ENCODE peak calls at places on chromosomes 12 and 14, in eight cellular contexts. E, C, G, O, U, Q, R and M are unnamed samples. For H3K4me1, the result is how much of the 10 kb centered on the place peaks cover.

GRCh38 chr12:46452061-46452615 is 79.6 kb upstream of the SLC38A2 start:
- DNase-seq in E (no peak), C (no peak), G (no peak), O (no peak), U (no peak), Q (no peak), R (no peak), M (no peak)

GRCh38 chr14:53964249-53964648 is 7.6 kb upstream of the BMP4 start:
- DNase-seq in E (no peak), C (no peak), G (no peak), O (no peak), U (no peak), Q (no peak), R (no peak), M (no peak)

GRCh38 chr12:124734224-124734788 is 129.4 kb downstream of the SCARB1 start:
- DNase-seq in E (no peak), C (peak), G (peak), O (peak), U (no peak), Q (no peak), R (no peak), M (no peak)

GRCh38 chr12:77493769-77494168 is 336.9 kb upstream of the NAV3 start:
- DNase-seq in E (no peak), C (no peak), G (no peak), O (no peak), U (no peak), Q (no peak), R (no peak), M (no peak)

GRCh38 chr14:44962573-44963528 is 861 bp downstream of the TOGARAM1 start:
- DNase-seq in E (no peak), C (peak), G (peak), O (peak), U (no peak), Q (no peak), R (peak), M (peak)

GRCh38 chr12:47312794-47313426 is 233.2 kb upstream of the AMIGO2 start:
- DNase-seq in E (no peak), C (no peak), G (no peak), O (no peak), U (no peak), Q (no peak), R (no peak), M (no peak)

GRCh38 chr12:130280226-130280625 is 57.5 kb upstream of the PIWIL1 start:
- DNase-seq in E (no peak), C (no peak), G (no peak), O (no peak), U (no peak), Q (no peak), R (no peak), M (no peak)

GRCh38 chr12:25653487-25654175 is 100.5 kb upstream of the LMNTD1 start:
- DNase-seq in E (no peak), C (no peak), G (no peak), O (no peak), U (no peak), Q (no peak), R (no peak), M (no peak)

GRCh38 chr12:39070775-39071174 is 165.4 kb upstream of the CPNE8 start:
- DNase-seq in E (no peak), C (no peak), G (no peak), O (no peak), U (no peak), Q (no peak), R (no peak), M (no peak)

GRCh38 chr12:117684471-117684870 is 284.3 kb downstream of the KSR2 start:
- DNase-seq in E (no peak), C (no peak), G (no peak), O (no peak), U (no peak), Q (no peak), R (no peak), M (no peak)

GRCh38 chr14:73269729-73270651 is 32.7 kb downstream of the PAPLN start:
- DNase-seq in E (no peak), C (peak), G (peak), O (no peak), U (no peak), Q (no peak), R (peak), M (peak)

GRCh38 chr12:77648716-77649115 is 182.0 kb upstream of the NAV3 start:
- DNase-seq in E (no peak), C (no peak), G (no peak), O (no peak), U (no peak), Q (no peak), R (no peak), M (no peak)

GRCh38 chr14:71478542-71478941 is 453.7 kb upstream of the RGS6 start:
- DNase-seq in E (no peak), C (no peak), G (no peak), O (no peak), U (no peak), Q (no peak), R (no peak), M (no peak)

GRCh38 chr12:29656762-29657538 is 126.8 kb downstream of the TMTC1 start:
- DNase-seq in E (no peak), C (no peak), G (no peak), O (no peak), U (no peak), Q (no peak), R (no peak), M (no peak)

GRCh38 chr12:71768900-71769299 is 14.2 kb downstream of the RAB21 start:
- DNase-seq in E (no peak), C (no peak), G (no peak), O (no peak), U (no peak), Q (no peak), R (no peak), M (no peak)

GRCh38 chr14:34098045-34098984 is 147.4 kb upstream of the EGLN3 start:
- DNase-seq in E (no peak), C (no peak), G (peak), O (no peak), U (peak), Q (no peak), R (peak), M (peak)

GRCh38 chr12:42325326-42325775 is 543 bp downstream of the ZCRB1 start:
- DNase-seq in E (no peak), C (no peak), G (no peak), O (no peak), U (no peak), Q (no peak), R (no peak), M (no peak)

GRCh38 chr12:11962795-11963347 is 107.9 kb upstream of the BCL2L14 start:
- DNase-seq in E (no peak), C (no peak), G (no peak), O (no peak), U (no peak), Q (no peak), R (no peak), M (no peak)

GRCh38 chr12:19198272-19198671 is 68.7 kb downstream of the PLEKHA5 start:
- DNase-seq in E (no peak), C (no peak), G (no peak), O (no peak), U (no peak), Q (no peak), R (no peak), M (no peak)

GRCh38 chr14:103871596-103872480 is 24.5 kb upstream of the PPP1R13B start:
- DNase-seq in E (peak), C (peak), G (peak), O (peak), U (peak), Q (peak), R (peak), M (peak)

GRCh38 chr14:22549981-22550670 is 38.9 kb downstream of the DAD1 start:
- DNase-seq in E (peak), C (no peak), G (no peak), O (no peak), U (no peak), Q (peak), R (no peak), M (no peak)

GRCh38 chr12:44227601-44228000 is 391.7 kb downstream of the TMEM117 start:
- DNase-seq in E (no peak), C (no peak), G (no peak), O (no peak), U (no peak), Q (no peak), R (no peak), M (no peak)

GRCh38 chr14:20630340-20631022 is 11.0 kb downstream of the OR6S1 start:
- DNase-seq in E (no peak), C (no peak), G (peak), O (no peak), U (peak), Q (peak), R (no peak), M (peak)

GRCh38 chr14:37592288-37593274 is 2.5 kb downstream of the FOXA1 start:
- DNase-seq in E (no peak), C (no peak), G (peak), O (peak), U (no peak), Q (no peak), R (no peak), M (peak)
- H3K4me3 ChIP-seq in E (no peak), C (peak), G (peak), O (no peak), U (peak), Q (no peak), R (peak), M (peak)

GRCh38 chr14:105390849-105391500 is 7.4 kb upstream of the TEX22 start:
- DNase-seq in E (no peak), C (no peak), G (no peak), O (no peak), U (no peak), Q (no peak), R (no peak), M (no peak)
- H3K27ac ChIP-seq in E (no peak), C (no peak), G (no peak), O (no peak), U (no peak), Q (no peak), R (no peak), M (no peak)

DNA sequence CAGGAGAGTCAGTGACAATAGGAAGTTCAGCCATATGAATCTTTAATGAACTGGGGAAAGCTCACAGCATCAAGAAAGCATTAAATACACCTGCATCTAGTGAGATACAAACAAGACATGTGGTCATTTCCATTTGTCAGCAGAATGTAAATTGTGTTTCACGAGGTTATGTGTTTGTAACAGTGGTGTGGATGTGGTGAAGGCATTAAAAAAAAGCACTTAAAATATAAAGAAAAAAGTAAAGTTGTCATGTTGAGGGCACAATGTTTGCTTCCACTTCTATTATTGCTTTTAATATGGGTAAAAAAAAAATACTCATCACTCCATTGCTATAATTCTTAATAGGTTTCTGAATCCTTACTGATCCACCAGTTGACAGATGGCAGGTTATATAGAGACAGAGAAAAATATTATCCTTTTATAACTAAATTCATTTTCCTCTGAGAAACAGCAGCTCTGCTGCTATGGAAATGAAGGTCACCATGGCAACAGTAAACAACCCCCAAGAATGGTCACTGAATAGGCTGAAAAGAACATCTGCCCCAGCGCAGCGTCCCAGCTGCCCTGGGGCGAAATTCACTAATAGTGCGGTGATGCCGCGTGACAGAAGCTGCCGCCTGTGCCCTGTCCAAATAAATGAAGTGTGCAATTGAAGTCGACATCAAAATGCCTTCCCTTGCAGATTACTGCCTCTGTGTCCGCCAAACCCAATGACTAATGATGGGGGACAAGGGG is 226.1 kb downstream of the FOXN3 start:
- DNase-seq in E (no peak), C (no peak), G (peak), O (peak), U (no peak), Q (no peak), R (no peak), M (no peak)
- H3K4me1 ChIP-seq in E (under half), C (under half), G (under half), O (under half), U (under half), Q (under half), R (under half), M (under half)

GRCh38 chr14:32449640-32450039 is 120.5 kb downstream of the AKAP6 start:
- DNase-seq in E (no peak), C (no peak), G (no peak), O (no peak), U (no peak), Q (no peak), R (no peak), M (no peak)
- H3K4me3 ChIP-seq in E (no peak), C (no peak), G (no peak), O (no peak), U (no peak), Q (no peak), R (no peak), M (no peak)

GRCh38 chr12:104458645-104459555 is 2.2 kb downstream of the CHST11 start:
- DNase-seq in E (no peak), C (no peak), G (peak), O (no peak), U (peak), Q (no peak), R (no peak), M (peak)

GRCh38 chr12:104462325-104462724 is 5.6 kb downstream of the CHST11 start:
- DNase-seq in E (no peak), C (no peak), G (no peak), O (no peak), U (no peak), Q (no peak), R (no peak), M (no peak)

GRCh38 chr12:104460973-104461693 is 4.4 kb downstream of the CHST11 start:
- DNase-seq in E (no peak), C (no peak), G (no peak), O (no peak), U (no peak), Q (peak), R (no peak), M (no peak)

GRCh38 chr12:104459556-104459909 is 2.8 kb downstream of the CHST11 start:
- DNase-seq in E (no peak), C (no peak), G (no peak), O (no peak), U (no peak), Q (no peak), R (no peak), M (no peak)

GRCh38 chr12:104460041-104460757 is 3.5 kb downstream of the CHST11 start:
- DNase-seq in E (no peak), C (no peak), G (no peak), O (no peak), U (no peak), Q (no peak), R (no peak), M (no peak)
- H3K27ac ChIP-seq in E (peak), C (peak), G (no peak), O (no peak), U (no peak), Q (peak), R (peak), M (peak)

GRCh38 chr14:42556551-42556950 is 949.9 kb downstream of the LRFN5 start:
- DNase-seq in E (no peak), C (no peak), G (no peak), O (no peak), U (no peak), Q (no peak), R (no peak), M (no peak)

GRCh38 chr14:42554091-42554490 is 947.4 kb downstream of the LRFN5 start:
- DNase-seq in E (no peak), C (no peak), G (no peak), O (no peak), U (no peak), Q (no peak), R (no peak), M (no peak)

GRCh38 chr14:42550282-42550681 is 943.6 kb downstream of the LRFN5 start:
- DNase-seq in E (no peak), C (no peak), G (no peak), O (no peak), U (no peak), Q (no peak), R (no peak), M (no peak)

DNA sequence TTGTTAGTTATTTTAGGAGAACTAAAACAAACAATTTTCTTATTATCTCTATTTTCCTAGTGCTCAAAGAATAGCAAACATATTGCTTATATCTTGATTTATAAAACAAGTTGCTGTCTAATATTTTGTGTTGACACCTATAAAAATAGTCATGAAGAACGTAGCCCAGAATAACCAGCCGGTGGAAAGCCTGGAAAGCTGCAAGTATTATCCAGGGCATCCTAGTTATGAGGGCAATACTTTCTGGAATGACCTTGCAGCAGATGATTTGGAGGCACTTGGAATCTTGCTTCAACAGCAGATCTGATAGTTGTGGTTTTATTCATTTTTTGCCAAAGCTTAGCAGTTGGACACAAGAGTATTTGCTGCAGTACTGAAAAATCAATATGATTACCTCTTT is 948.7 kb downstream of the LRFN5 start:
- DNase-seq in E (no peak), C (no peak), G (no peak), O (no peak), U (no peak), Q (no peak), R (no peak), M (no peak)
- H3K4me1 ChIP-seq in E (under half), C (under half), G (under half), O (under half), U (under half), Q (under half), R (under half), M (under half)

GRCh38 chr12:68786929-68787328 is 21.0 kb upstream of the MDM2 start:
- DNase-seq in E (no peak), C (no peak), G (no peak), O (no peak), U (no peak), Q (no peak), R (no peak), M (no peak)
- H3K4me3 ChIP-seq in E (no peak), C (no peak), G (no peak), O (no peak), U (no peak), Q (no peak), R (no peak), M (no peak)